ENCODE peak calls at places on chromosomes 4 and X, in four cellular contexts. P is lower leg skin, Z is brain microvascular endothelial cell, B is astrocyte. R is an unnamed sample.

GRCh38 chrX:29890004-29890403 is 325.4 kb upstream of the MAGEB2 start:
- DNase-seq in Z (no peak), B (peak; percentile 39), P (no peak), R (no peak)

GRCh38 chr4:15525080-15525479 is 55.4 kb downstream of the CC2D2A start:
- DNase-seq in B (no peak), P (no peak), Z (no peak), R (no peak)

GRCh38 chr4:37054670-37055069 is 189.9 kb upstream of the NWD2 start:
- DNase-seq in B (no peak), P (no peak), Z (no peak), R (no peak)

GRCh38 chr4:84260495-84260894 is 238.6 kb downstream of the NKX6-1 start:
- DNase-seq in P (no peak), Z (no peak), B (no peak), R (no peak)

GRCh38 chrX:11968470-11968869 is 169.8 kb upstream of the FRMPD4 start:
- DNase-seq in P (no peak), B (peak; percentile 65), Z (no peak), R (no peak)

GRCh38 chr4:82042042-82042441 is 331.7 kb downstream of the HNRNPD start:
- DNase-seq in Z (no peak), P (no peak), B (no peak), R (no peak)

GRCh38 chrX:151825927-151826471 is 86.7 kb upstream of the MAGEA4 start:
- DNase-seq in P (no peak), Z (peak; percentile 68), B (peak; percentile 90), R (no peak)

GRCh38 chr4:141078871-141079270 is 54.4 kb downstream of the RNF150 start:
- DNase-seq in B (peak; percentile 69), P (no peak), Z (no peak), R (no peak)

GRCh38 chrX:130915302-130915701 is 12.3 kb upstream of the ENOX2 start:
- DNase-seq in B (no peak), Z (no peak), P (no peak), R (no peak)

GRCh38 chr4:33071552-33071951 is 2351.4 kb downstream of the PCDH7 start:
- DNase-seq in Z (no peak), P (no peak), B (peak; percentile 52), R (no peak)

GRCh38 chrX:63784902-63785692 is at the start of gene ARHGEF9:
- DNase-seq in P (peak; percentile 86), Z (no peak), B (no peak), R (peak; percentile 15)

GRCh38 chrX:141903400-141904155 is at the start of gene MAGEC1:
- DNase-seq in Z (no peak), B (no peak), P (peak; percentile 60), R (no peak)

GRCh38 chrX:19177710-19178109 is 55.4 kb upstream of the ADGRG2 start:
- DNase-seq in P (no peak), B (peak; percentile 56), Z (no peak), R (no peak)

GRCh38 chr4:155559915-155560314 is 106.7 kb upstream of the GUCY1A1 start:
- DNase-seq in B (no peak), Z (no peak), P (no peak), R (no peak)

GRCh38 chrX:63718010-63718694 is 66.9 kb downstream of the ARHGEF9 start:
- DNase-seq in B (no peak), Z (peak; percentile 6), P (no peak), R (no peak)

GRCh38 chr4:121421594-121421993 is 40.8 kb upstream of the QRFPR start:
- DNase-seq in P (no peak), Z (no peak), B (no peak), R (no peak)

GRCh38 chr4:152352645-152353116 is 183.2 kb downstream of the FBXW7 start:
- DNase-seq in P (peak; percentile 86), B (peak; percentile 99), Z (peak; percentile 94), R (no peak)

GRCh38 chrX:117458243-117458968 is 658.2 kb downstream of the KLHL13 start:
- DNase-seq in P (no peak), Z (no peak), B (no peak), R (no peak)

GRCh38 chrX:71282514-71283408 is 674 bp upstream of the NONO start:
- DNase-seq in Z (peak; percentile 56), B (peak; percentile 58), P (peak; percentile 74), R (no peak)

GRCh38 chr4:85302193-85302736 is 172.7 kb upstream of the ARHGAP24 start:
- DNase-seq in Z (no peak), P (no peak), B (no peak), R (no peak)

GRCh38 chr4:142683997-142684396 is 162.1 kb downstream of the INPP4B start:
- DNase-seq in P (no peak), Z (no peak), B (no peak), R (no peak)

GRCh38 chr4:4490041-4490440 is 51.8 kb downstream of the STX18 start:
- DNase-seq in Z (no peak), P (no peak), B (no peak), R (no peak)

GRCh38 chr4:83231620-83232056 is 53.0 kb downstream of the COQ2 start:
- DNase-seq in P (no peak), Z (no peak), B (no peak), R (no peak)

GRCh38 chr4:53937918-53938317 is 126.5 kb downstream of the CHIC2 start:
- DNase-seq in B (peak; percentile 95), Z (peak; percentile 92), P (no peak), R (no peak)

GRCh38 chrX:73850124-73851013 is 287.4 kb downstream of the CHIC1 start:
- DNase-seq in Z (peak; percentile 29), P (no peak), B (peak; percentile 29), R (no peak)

GRCh38 chrX:150688911-150689451 is 4.2 kb upstream of the MTMR1 start:
- DNase-seq in Z (peak; percentile 91), P (no peak), B (peak; percentile 94), R (no peak)

DNA sequence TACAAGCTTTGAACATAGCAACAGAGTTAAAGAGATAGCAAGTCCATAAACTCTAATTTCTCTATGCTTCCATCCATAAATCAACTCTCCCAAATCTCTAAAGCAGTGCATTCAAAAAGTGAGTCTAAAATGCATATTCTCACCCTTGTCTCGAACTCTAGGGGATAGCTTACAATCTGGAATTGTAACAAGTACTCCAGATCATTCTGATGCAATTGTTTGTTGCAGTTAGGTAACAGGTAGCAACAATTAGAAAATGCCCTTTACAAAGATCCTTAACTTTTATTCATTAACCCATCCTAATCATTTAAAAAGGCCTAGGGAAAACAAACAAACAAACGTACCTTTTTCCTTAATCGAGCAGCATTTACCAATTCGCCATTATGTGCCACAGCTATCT is 18.9 kb upstream of the AASDH start:
- DNase-seq in B (no peak), Z (no peak), P (no peak), R (no peak)
- TF ChIP-seq CTCF in B (no peak), Z (no peak), P (no peak), R (no peak)

GRCh38 chr4:88522702-88523324 is 763 bp downstream of the PYURF start:
- DNase-seq in Z (peak; percentile 30), P (peak; percentile 88), B (no peak), R (no peak)

GRCh38 chr4:88527787-88528186 is 4.2 kb upstream of the PYURF start:
- DNase-seq in P (no peak), Z (no peak), B (no peak), R (no peak)

GRCh38 chr4:88528861-88529260 is 5.3 kb upstream of the PYURF start:
- DNase-seq in B (no peak), P (no peak), Z (no peak), R (no peak)

GRCh38 chr4:88523325-88524129 is at the start of gene PYURF:
- DNase-seq in Z (peak; percentile 96), B (peak; percentile 89), P (peak; percentile 99), R (peak; percentile 62)

DNA sequence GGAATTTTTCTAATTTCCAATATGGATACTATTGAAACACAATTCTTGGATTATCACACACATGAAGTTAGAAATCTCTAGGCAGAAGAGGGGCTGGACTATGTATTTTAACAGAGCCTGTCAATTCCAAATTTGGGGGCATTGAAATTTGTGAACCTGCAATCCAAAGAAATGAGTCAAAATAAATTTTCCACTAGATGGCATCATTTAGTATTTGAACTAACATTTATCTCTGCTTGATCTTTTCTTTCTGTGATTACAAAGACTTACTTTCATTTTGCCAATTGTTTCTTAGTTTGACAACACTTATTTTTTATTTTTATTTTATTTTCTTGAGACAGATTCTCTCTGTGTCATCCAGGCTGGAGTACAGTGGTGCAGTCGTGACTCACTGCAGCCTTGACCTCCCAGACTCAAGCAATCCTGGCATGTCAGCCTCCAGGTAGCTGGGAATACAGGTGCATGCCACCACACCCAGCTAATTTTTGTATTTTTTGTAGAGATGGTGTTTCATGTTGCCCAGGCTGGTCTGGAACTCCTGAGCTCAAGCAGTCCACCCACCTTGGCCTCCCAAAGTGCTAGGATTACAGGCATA is 2.7 kb upstream of the PYURF start:
- DNase-seq in P (no peak), Z (no peak), B (no peak), R (no peak)
- TF ChIP-seq CTCF in P (no peak), Z (no peak), B (peak; percentile 5), R (peak; percentile 23)

GRCh38 chrX:17047224-17047623 is 100.8 kb downstream of the REPS2 start:
- DNase-seq in B (no peak), Z (no peak), P (no peak), R (no peak)

GRCh38 chrX:17052210-17052609 is 105.8 kb downstream of the REPS2 start:
- DNase-seq in Z (no peak), P (no peak), B (peak; percentile 59), R (no peak)

GRCh38 chrX:17040711-17041110 is 94.3 kb downstream of the REPS2 start:
- DNase-seq in B (no peak), P (no peak), Z (no peak), R (no peak)

GRCh38 chrX:17042046-17042445 is 95.6 kb downstream of the REPS2 start:
- DNase-seq in Z (no peak), B (no peak), P (no peak), R (no peak)

DNA sequence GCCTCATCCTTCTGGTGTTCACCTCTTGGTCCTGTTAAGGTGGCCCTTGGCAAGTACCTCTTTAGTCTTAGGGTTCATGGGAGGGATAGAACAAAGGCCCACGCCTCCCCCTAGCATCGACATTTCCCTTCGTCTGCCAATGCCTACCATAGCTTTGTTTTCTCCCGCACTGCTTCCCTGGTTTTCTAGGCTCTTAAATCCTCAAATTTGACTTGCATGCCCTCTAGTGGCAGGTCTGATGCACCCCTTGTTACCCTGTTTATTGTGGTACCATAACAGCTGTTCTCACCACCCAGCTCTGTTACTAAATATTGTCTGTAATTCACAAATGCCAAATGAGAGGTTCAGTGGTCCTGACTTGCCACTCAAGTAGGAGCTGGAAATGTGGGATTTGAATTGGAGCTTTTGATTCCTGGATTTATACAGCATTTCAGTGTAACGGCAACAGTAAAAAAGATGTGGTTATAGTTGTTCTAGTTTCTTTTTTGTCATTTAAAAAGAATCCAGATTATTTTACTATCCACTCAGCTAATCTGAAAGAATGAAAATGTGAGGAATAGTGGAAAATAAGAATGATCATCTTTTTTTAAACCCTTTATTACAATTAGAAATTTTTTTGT is 100.1 kb downstream of the REPS2 start:
- DNase-seq in Z (peak; percentile 76), B (no peak), P (no peak), R (peak; percentile 13)
- TF ChIP-seq CTCF in Z (peak; percentile 84), B (peak; percentile 70), P (no peak), R (peak; percentile 60)

GRCh38 chrX:116238093-116238492 is 67.5 kb downstream of the AGTR2 start:
- DNase-seq in Z (no peak), P (no peak), B (no peak), R (no peak)
- TF ChIP-seq CTCF in Z (no peak), P (no peak), B (no peak), R (no peak)

R was measured in natural killer cell.